ENCODE peak calls at places on chromosomes 5 and 9, in ten cellular contexts. R is neural crest cell; J is stimulated activated CD4-positive, alpha-beta T cell treated with anti-CD3 and anti-CD28 coated beads, Interleukin-4, amount 100 ng/mL, for 4 hours; K is stimulated activated naive CD8-positive, alpha-beta T cell treated with anti-CD3 and anti-CD28 coated beads, Interleukin-15, amount 100 ng/mL, for 72 hours; X is kidney; W is fibroblast of lung; H is AG08396; P is non-pigmented ciliary epithelial cell; U is T-cell; A is activated gamma-delta T cell treated with anti-CD3 and anti-CD28 coated beads, Interleukin-2, amount 50 U/mL, for 16 hours. B is an unnamed sample.

GRCh38 chr9:93116049-93116961 is 17.7 kb downstream of the NINJ1 start:
- DNase-seq in R (no peak), J (no peak), K (no peak), X (peak; percentile 89), W (peak; percentile 40), H (peak; percentile 70), P (no peak), U (no peak), A (no peak), B (no peak)

GRCh38 chr5:149646564-149646963 is 65.3 kb downstream of the ARHGEF37 start:
- DNase-seq in R (no peak), J (peak; percentile 14), K (peak; percentile 47), X (no peak), W (peak; percentile 33), H (no peak), P (no peak), U (peak; percentile 25), A (peak; percentile 29), B (no peak)

GRCh38 chr9:127188396-127188795 is 66.0 kb upstream of the ANGPTL2 start:
- DNase-seq in R (no peak), J (no peak), K (no peak), X (peak; percentile 55), W (no peak), H (no peak), P (no peak), U (no peak), A (no peak), B (no peak)

GRCh38 chr9:68951879-68952659 is 61.8 kb downstream of the PRKACG start:
- DNase-seq in R (no peak), J (no peak), K (no peak), X (no peak), W (no peak), H (no peak), P (no peak), U (no peak), A (no peak), B (no peak)

GRCh38 chr9:98665511-98665910 is 43.2 kb downstream of the GABBR2 start:
- DNase-seq in R (no peak), J (no peak), K (no peak), X (no peak), W (no peak), H (no peak), P (no peak), U (no peak), A (no peak), B (no peak)

GRCh38 chr5:123819818-123820217 is 307.8 kb downstream of the CSNK1G3 start:
- DNase-seq in R (no peak), J (no peak), K (no peak), X (no peak), W (peak; percentile 81), H (peak; percentile 21), P (peak; percentile 98), U (no peak), A (no peak), B (peak; percentile 63)

GRCh38 chr5:178672635-178673034 is 45.8 kb upstream of the CLK4 start:
- DNase-seq in R (no peak), J (no peak), K (peak; percentile 14), X (no peak), W (no peak), H (no peak), P (no peak), U (no peak), A (no peak), B (no peak)

GRCh38 chr5:119072496-119072895 is 1.6 kb downstream of the DMXL1 start:
- DNase-seq in R (no peak), J (no peak), K (no peak), X (no peak), W (no peak), H (no peak), P (no peak), U (no peak), A (no peak), B (no peak)